ENCODE peak calls at places on chromosomes 11 and 22, in eight cellular contexts. Q, Z, R, N, S, T, W and P are unnamed samples.
A peak's percentile ranks its signal among the peaks of the same experiment; 100 is the strongest.

GRCh38 chr11:75147875-75148263 is 3.0 kb upstream of the SLCO2B1 start:
- DNase-seq in N (no peak), Q (no peak), W (peak; percentile 31), S (no peak), T (no peak), R (no peak), Z (no peak), P (no peak)

GRCh38 chr22:48734961-48735360 is 1092.7 kb downstream of the BRD1 start:
- DNase-seq in N (no peak), Z (no peak), W (no peak), Q (no peak), R (no peak), T (no peak), S (no peak), P (no peak)

GRCh38 chr22:31092161-31092560 is 11.0 kb downstream of the SMTN start:
- DNase-seq in S (no peak), Z (no peak), N (peak; percentile 36), T (peak; percentile 22), R (no peak), Q (no peak), W (no peak), P (no peak)

GRCh38 chr11:75852406-75853017 is 37.5 kb downstream of the UVRAG start:
- DNase-seq in Q (no peak), W (no peak), R (no peak), Z (no peak), S (no peak), T (no peak), N (no peak), P (no peak)

GRCh38 chr22:35663371-35663770 is 15.1 kb downstream of the APOL6 start:
- DNase-seq in S (no peak), N (no peak), Q (no peak), W (no peak), Z (no peak), T (no peak), R (no peak), P (no peak)

GRCh38 chr11:128956401-128957203 is 13.9 kb upstream of the TP53AIP1 start:
- DNase-seq in W (peak; percentile 60), S (peak; percentile 83), Z (peak; percentile 95), T (no peak), Q (peak; percentile 60), N (peak; percentile 74), R (peak; percentile 78), P (peak; percentile 80)

GRCh38 chr11:8934735-8935478 is 2.2 kb upstream of the C11orf16 start:
- DNase-seq in W (no peak), R (peak; percentile 90), S (no peak), T (no peak), Q (no peak), Z (peak; percentile 57), N (peak; percentile 74), P (peak; percentile 92)

GRCh38 chr11:113505046-113505445 is 29.8 kb upstream of the DRD2 start:
- DNase-seq in Q (no peak), S (no peak), Z (no peak), T (no peak), R (no peak), W (no peak), N (no peak), P (no peak)

GRCh38 chr11:78015878-78016277 is 7.2 kb downstream of the KCTD14 start:
- DNase-seq in S (no peak), R (no peak), T (no peak), N (no peak), Z (no peak), Q (no peak), W (no peak), P (no peak)

GRCh38 chr11:10397226-10397987 is 57.7 kb upstream of the AMPD3 start:
- DNase-seq in S (no peak), R (peak; percentile 41), N (peak; percentile 27), T (no peak), Z (no peak), W (no peak), Q (no peak), P (no peak)

GRCh38 chr11:16412525-16413194 is 56.3 kb upstream of the SOX6 start:
- DNase-seq in T (no peak), S (no peak), N (no peak), Q (no peak), Z (no peak), W (no peak), R (no peak), P (no peak)

GRCh38 chr11:95121687-95122086 is 32.0 kb downstream of the ENDOD1 start:
- DNase-seq in Z (no peak), W (no peak), T (no peak), S (no peak), N (no peak), R (no peak), Q (no peak), P (no peak)

GRCh38 chr11:47477323-47477722 is 28.4 kb upstream of the RAPSN start:
- DNase-seq in R (peak; percentile 69), N (no peak), T (no peak), S (no peak), W (no peak), Z (peak; percentile 72), Q (no peak), P (no peak)

GRCh38 chr22:32482708-32483107 is 8.1 kb downstream of the FBXO7 start:
- DNase-seq in Z (peak; percentile 25), S (no peak), T (no peak), Q (no peak), R (peak; percentile 22), N (no peak), W (no peak), P (no peak)

GRCh38 chr11:6027501-6027900 is 3.1 kb downstream of the OR56A1 start:
- DNase-seq in T (no peak), W (no peak), R (no peak), S (no peak), N (no peak), Z (no peak), Q (no peak), P (no peak)

GRCh38 chr11:93757924-93758865 is 16.7 kb downstream of the C11orf54 start:
- DNase-seq in W (no peak), Q (no peak), Z (no peak), S (no peak), N (no peak), T (no peak), R (no peak), P (no peak)

DNA sequence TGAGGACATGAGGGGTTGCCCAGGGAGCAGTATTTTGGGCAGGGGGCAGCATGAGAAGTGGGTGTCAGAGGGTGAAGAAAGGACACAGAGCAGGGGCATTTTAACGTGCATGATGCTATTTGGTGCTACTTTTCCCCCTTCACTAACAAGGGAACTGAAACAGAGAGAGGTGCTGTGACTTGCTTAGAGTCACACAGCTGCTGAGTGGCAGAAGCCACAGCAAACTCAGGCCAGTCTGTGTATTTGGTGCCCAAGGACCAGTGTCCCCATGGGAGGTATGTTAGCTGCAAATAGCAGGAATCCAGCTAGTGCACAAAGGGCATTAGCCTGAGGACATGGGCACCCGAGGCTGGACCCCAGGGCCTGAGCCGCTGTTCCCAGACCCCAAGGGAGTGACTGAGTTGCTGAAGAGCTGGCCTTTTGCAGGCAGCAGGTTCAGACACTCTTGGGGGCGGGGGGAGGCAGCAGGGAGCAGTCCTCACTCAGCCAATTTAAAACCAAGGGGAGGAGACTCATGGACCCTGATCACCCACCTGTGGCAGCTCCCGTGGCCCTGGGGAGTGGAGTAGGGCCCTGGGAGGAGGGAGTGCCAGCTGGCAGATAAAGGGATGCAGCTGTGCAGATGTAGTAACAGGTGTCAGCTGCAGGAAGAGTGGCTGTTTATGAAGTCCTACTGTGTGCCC is 14.6 kb downstream of the PARVG start:
- DNase-seq in T (no peak), Z (no peak), S (no peak), R (no peak), W (no peak), Q (no peak), N (no peak), P (no peak)
- H3K9ac ChIP-seq in T (no peak overlapping the region), Z (no peak overlapping the region), S (no peak overlapping the region), R (no peak overlapping the region), W (no peak overlapping the region), Q (no peak overlapping the region), N (no peak overlapping the region), P (no peak overlapping the region)

DNA sequence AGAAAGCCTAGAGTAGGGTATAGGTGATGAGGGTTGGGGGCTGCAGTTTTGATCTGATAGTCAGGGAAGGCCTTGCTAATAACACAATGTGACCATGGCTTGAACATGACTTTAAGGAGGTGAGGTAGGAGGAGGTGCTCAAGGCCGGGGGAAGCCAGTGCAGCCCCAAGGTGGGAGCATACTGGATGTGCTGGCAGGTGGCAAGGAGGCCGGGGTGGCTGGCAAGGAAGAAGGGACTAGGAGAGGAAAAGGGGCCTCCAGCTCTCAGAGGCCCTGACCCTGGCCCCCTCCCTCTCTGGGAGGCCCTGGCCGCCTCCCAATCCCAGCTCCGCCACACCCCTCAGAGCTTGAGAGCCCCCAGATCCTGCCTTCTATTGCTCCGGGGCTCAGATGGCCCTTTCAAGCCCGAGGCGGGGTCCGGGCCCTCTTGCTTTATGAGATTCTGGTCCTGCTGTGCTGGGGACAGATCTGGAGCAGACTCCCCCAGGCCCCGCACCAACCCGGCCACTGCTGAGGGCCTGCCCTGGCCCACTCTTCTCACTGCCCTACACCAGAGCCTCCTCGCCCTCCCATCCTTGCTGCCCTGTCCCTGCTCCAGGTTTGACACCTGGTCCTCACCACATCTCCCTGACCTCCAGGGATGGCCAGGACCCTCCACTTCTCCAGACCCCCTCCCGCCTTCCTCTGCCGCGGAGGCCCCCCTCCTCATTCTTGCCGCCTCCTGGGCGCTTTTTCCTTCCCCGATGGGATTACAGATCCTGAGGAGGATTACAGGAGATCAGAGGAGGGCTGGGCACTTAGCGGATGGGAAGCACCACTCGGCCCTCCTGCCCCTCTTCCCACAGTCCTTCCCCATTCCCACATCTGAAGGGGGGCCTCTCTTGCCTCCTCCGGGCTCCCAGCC is 1.8 kb downstream of the PITPNM1 start:
- DNase-seq in N (no peak), R (no peak), Q (no peak), T (no peak), Z (no peak), S (peak; percentile 62), W (no peak), P (no peak)
- H3K9ac ChIP-seq in N (peak overlapping the region; percentile 25), R (peak overlapping the region; percentile 39), Q (peak overlapping the region; percentile 87), T (no peak overlapping the region), Z (no peak overlapping the region), S (no peak overlapping the region), W (peak overlapping the region; percentile 84), P (peak overlapping the region; percentile 83)

GRCh38 chr11:63869171-63869591 is 30.3 kb downstream of the MARK2 start:
- DNase-seq in Q (no peak), S (no peak), Z (peak; percentile 57), R (no peak), W (peak; percentile 84), T (no peak), N (no peak), P (no peak)

GRCh38 chr11:63862923-63863322 is 24.0 kb downstream of the MARK2 start:
- DNase-seq in R (no peak), Q (no peak), N (no peak), S (no peak), T (no peak), W (peak; percentile 74), Z (no peak), P (peak; percentile 56)

GRCh38 chr11:63868399-63869064 is 29.6 kb downstream of the MARK2 start:
- DNase-seq in S (no peak), W (no peak), R (no peak), T (no peak), Q (no peak), Z (no peak), N (no peak), P (no peak)

GRCh38 chr11:63867511-63867910 is 28.6 kb downstream of the MARK2 start:
- DNase-seq in Q (no peak), S (no peak), N (no peak), W (no peak), T (no peak), R (no peak), Z (no peak), P (no peak)

GRCh38 chr11:63866211-63866610 is 27.3 kb downstream of the MARK2 start:
- DNase-seq in S (no peak), R (peak; percentile 61), T (no peak), Q (no peak), N (no peak), W (peak; percentile 88), Z (peak; percentile 42), P (peak; percentile 76)
- H3K9ac ChIP-seq in S (no peak overlapping the region), R (no peak overlapping the region), T (no peak overlapping the region), Q (no peak overlapping the region), N (no peak overlapping the region), W (no peak overlapping the region), Z (no peak overlapping the region), P (peak overlapping the region; percentile 40)

GRCh38 chr11:69380921-69381581 is 87.1 kb downstream of the MYEOV start:
- DNase-seq in Q (no peak), N (peak; percentile 30), Z (no peak), R (no peak), T (no peak), W (no peak), S (no peak), P (no peak)
- H3K9ac ChIP-seq in Q (no peak overlapping the region), N (no peak overlapping the region), Z (no peak overlapping the region), R (no peak overlapping the region), T (no peak overlapping the region), W (no peak overlapping the region), S (no peak overlapping the region), P (no peak overlapping the region)